ENCODE peak calls at places on chromosomes 1 and 21, in six cellular contexts. I is heart left ventricle, H is OCI-LY7, Y is AG04449, K is heart right ventricle, J is breast epithelium. L is an unnamed sample.

GRCh38 chr1:50109647-50110075 is 941 bp downstream of the ELAVL4 start:
- DNase-seq in H (no peak), K (no peak), Y (no peak), J (no peak), I (no peak), L (no peak)

GRCh38 chr21:17866590-17866989 is 47.4 kb upstream of the C21orf91 start:
- DNase-seq in Y (no peak), K (no peak), I (no peak), H (no peak), J (no peak), L (no peak)

GRCh38 chr1:161137881-161138280 is 5.4 kb upstream of the DEDD start:
- DNase-seq in H (no peak), Y (no peak), I (no peak), J (no peak), K (no peak), L (no peak)

GRCh38 chr1:1053682-1054081 is 20.4 kb downstream of the RNF223 start:
- DNase-seq in J (no peak), I (no peak), Y (no peak), H (no peak), K (no peak), L (no peak)

GRCh38 chr1:157852476-157852875 is 10.9 kb upstream of the CD5L start:
- DNase-seq in J (no peak), K (no peak), Y (no peak), H (no peak), I (no peak), L (no peak)

GRCh38 chr1:90725961-90726715 is 9.0 kb upstream of the BARHL2 start:
- DNase-seq in I (no peak), J (no peak), K (no peak), Y (no peak), H (no peak), L (no peak)

GRCh38 chr1:177172866-177173265 is 2.1 kb downstream of the BRINP2 start:
- DNase-seq in K (no peak), I (no peak), H (no peak), J (no peak), Y (no peak), L (no peak)

GRCh38 chr1:76933847-76934657 is 66.8 kb downstream of the ST6GALNAC5 start:
- DNase-seq in K (no peak), Y (no peak), H (no peak), J (no peak), I (no peak), L (no peak)

GRCh38 chr1:224684920-224685547 is 68.9 kb downstream of the CNIH3 start:
- DNase-seq in J (no peak), H (no peak), I (no peak), Y (no peak), K (no peak), L (no peak)

GRCh38 chr1:10803971-10804820 is 7.8 kb upstream of the CASZ1 start:
- DNase-seq in K (no peak), Y (no peak), H (no peak), J (peak; percentile 87), I (no peak), L (no peak)

GRCh38 chr1:236516929-236517704 is 6.7 kb upstream of the LGALS8 start:
- DNase-seq in J (no peak), K (no peak), H (no peak), I (no peak), Y (peak; percentile 77), L (no peak)

GRCh38 chr1:67097305-67097704 is 37.5 kb downstream of the C1orf141 start:
- DNase-seq in I (no peak), J (no peak), Y (no peak), K (no peak), H (no peak), L (no peak)

GRCh38 chr1:111990026-111990877 is 784 bp upstream of the KCND3 start:
- DNase-seq in K (no peak), I (no peak), Y (no peak), H (no peak), J (no peak), L (peak; percentile 86)

GRCh38 chr1:215844266-215844665 is 277.2 kb downstream of the KCTD3 start:
- DNase-seq in I (no peak), Y (no peak), J (no peak), K (no peak), H (no peak), L (no peak)

GRCh38 chr1:210302501-210302900 is 26.2 kb upstream of the HHAT start:
- DNase-seq in I (no peak), J (no peak), H (no peak), Y (no peak), K (no peak), L (no peak)

GRCh38 chr1:74392848-74393247 is 119.6 kb downstream of the LRRC53 start:
- DNase-seq in K (peak; percentile 51), J (no peak), Y (no peak), I (no peak), H (no peak), L (no peak)

GRCh38 chr1:1683104-1683905 is 9.3 kb downstream of the SLC35E2B start:
- DNase-seq in K (no peak), I (no peak), Y (no peak), H (no peak), J (no peak), L (peak; percentile 73)

DNA sequence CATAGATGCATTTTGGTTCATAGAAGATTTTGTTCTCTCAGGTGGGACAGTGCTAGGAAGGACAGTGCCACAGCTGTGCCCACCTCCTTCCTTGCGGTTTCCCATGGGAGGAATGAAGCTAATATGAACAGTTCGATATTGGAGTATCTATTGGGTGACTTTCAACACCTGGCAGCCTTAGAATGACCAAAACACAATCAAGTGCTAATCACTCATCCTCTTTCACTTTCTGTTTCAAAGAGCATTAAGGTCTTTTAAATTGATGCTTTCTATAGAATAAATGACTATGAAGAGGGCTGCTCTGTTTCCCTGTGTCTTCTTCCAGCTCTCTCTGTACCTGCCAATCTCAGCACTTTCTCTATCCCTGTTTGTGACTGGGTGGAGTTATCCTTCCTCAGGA is 784.0 kb downstream of the MRPL39 start:
- DNase-seq in K (no peak), J (no peak), Y (no peak), I (no peak), H (no peak), L (no peak)
- TF ChIP-seq CTCF in K (no peak), J (no peak), Y (no peak), I (no peak), H (no peak), L (no peak)

DNA sequence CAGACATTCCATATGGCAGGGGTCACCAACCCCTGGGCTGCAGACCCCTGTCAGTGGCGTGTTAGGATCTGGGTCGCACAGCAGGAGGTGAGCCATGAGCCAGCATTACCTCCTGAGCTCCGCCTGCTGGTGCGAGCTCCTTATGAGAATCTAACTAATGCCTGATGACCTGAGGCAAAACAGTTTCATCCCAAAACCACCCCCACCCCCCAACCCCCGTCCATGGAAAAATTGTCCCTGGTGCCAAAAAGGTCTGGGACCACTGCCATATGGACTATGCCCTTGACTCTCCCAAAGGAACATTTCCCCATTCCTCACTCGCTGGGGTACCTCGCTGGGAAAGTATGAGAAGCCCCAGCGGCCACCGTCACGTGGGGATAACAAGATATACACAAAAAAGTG is 6.4 kb upstream of the CPT2 start:
- DNase-seq in I (no peak), J (no peak), H (no peak), K (no peak), Y (no peak), L (no peak)
- TF ChIP-seq CTCF in I (no peak), J (no peak), H (no peak), K (no peak), Y (no peak), L (peak; percentile 47)

GRCh38 chr1:181153634-181153961 is 65.1 kb downstream of the IER5 start:
- DNase-seq in Y (no peak), K (no peak), J (no peak), H (no peak), I (no peak), L (no peak)

GRCh38 chr1:181150842-181151241 is 62.3 kb downstream of the IER5 start:
- DNase-seq in J (no peak), Y (no peak), K (no peak), I (no peak), H (no peak), L (no peak)

GRCh38 chr1:181151378-181152326 is 63.2 kb downstream of the IER5 start:
- DNase-seq in K (peak; percentile 82), I (peak; percentile 72), Y (no peak), J (no peak), H (no peak), L (no peak)

GRCh38 chr1:181155339-181155738 is 66.8 kb downstream of the IER5 start:
- DNase-seq in I (no peak), Y (no peak), H (no peak), K (no peak), J (no peak), L (no peak)

DNA sequence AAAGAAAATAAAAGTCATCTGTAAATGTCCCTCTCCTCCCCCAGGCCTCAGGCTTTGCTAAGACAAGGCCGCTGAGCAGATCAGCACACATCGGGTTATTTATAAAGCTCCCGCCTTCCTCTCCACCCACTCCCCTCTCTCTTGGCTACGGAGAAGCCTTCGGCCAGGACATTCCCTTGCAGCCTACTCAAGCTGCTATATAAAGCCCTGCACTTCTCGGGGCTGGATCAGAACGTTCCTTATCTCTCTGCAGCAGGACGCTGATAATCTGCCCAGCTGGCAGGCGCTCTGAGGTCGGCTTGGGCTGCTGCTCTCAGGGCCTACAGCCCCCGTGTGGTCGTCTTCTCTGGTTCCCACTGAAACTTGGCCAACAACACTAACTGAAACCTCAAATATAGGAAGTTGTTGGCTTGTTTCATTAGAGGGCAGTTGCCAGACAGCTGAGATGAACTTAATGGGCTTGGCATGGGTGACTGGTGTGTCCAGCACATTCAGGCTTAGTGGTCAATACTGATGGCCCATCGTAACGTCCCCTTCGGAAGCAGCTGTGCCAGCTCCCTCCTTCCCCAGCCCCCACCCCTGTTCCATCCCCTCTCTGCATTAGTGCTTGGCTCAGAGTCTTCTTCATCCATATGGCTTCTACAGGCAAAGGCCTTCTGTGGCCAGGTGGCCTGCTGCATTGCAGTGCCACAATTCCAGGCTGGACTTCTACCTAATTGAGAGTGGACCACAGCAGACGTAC is 64.6 kb downstream of the IER5 start:
- DNase-seq in J (peak; percentile 60), H (peak; percentile 62), Y (peak; percentile 34), K (peak; percentile 92), I (peak; percentile 91), L (no peak)
- TF ChIP-seq CTCF in J (no peak), H (peak; percentile 54), Y (no peak), K (peak; percentile 41), I (peak; percentile 61), L (peak; percentile 47)

DNA sequence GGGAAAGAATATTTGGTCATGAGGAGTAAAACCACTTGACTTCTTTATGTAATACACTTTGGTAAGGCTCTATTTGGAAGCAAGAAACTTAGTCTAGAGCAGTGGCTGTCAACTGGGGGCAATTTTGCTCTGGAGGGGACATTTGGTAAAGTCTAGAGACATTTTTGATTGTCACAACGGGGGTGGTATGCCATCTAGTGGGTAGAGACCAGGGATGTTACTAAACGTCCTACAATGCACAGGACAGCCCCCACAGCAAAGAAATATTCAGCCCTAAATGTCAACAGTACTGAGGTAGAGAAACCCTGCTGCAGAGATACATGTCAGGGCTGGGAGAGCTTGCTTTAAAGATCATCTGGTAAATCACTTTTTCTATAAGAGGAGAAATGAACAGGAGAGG is 13.5 kb downstream of the FUCA1 start:
- DNase-seq in Y (no peak), K (no peak), H (peak; percentile 54), J (no peak), I (no peak), L (no peak)
- TF ChIP-seq CTCF in Y (peak; percentile 17), K (peak; percentile 37), H (peak; percentile 77), J (no peak), I (peak; percentile 39), L (peak; percentile 67)

GRCh38 chr1:192879416-192879815 is 70.6 kb downstream of the RGS2 start:
- DNase-seq in K (peak; percentile 12), J (no peak), H (no peak), Y (no peak), I (no peak), L (no peak)
- TF ChIP-seq CTCF in K (no peak), J (no peak), H (no peak), Y (no peak), I (no peak), L (no peak)